ENCODE peak calls at places on chromosomes 13 and 19, in four cellular contexts. Y is A549, D is K562, U is HepG2. B is an unnamed sample.

GRCh38 chr13:109180905-109181425 is 551.6 kb downstream of the MYO16 start:
- DNase-seq in U (peak; percentile 6), D (no peak), Y (no peak), B (no peak)

GRCh38 chr19:57708641-57709354 is at the start of gene ZNF154:
- DNase-seq in U (no peak), D (no peak), Y (no peak), B (no peak)

GRCh38 chr13:98112456-98112855 is 30.4 kb upstream of the FARP1 start:
- DNase-seq in D (no peak), U (no peak), Y (no peak), B (no peak)

GRCh38 chr13:38954291-38954690 is 36.3 kb downstream of the STOML3 start:
- DNase-seq in D (no peak), Y (no peak), U (no peak), B (no peak)

GRCh38 chr19:49786432-49786831 is 19.6 kb downstream of the AP2A1 start:
- DNase-seq in Y (peak; percentile 70), D (no peak), U (no peak), B (no peak)

GRCh38 chr19:14089662-14090508 is 666 bp downstream of the SAMD1 start:
- DNase-seq in U (no peak), Y (no peak), D (peak; percentile 76), B (no peak)

GRCh38 chr13:41059466-41059865 is 1.8 kb upstream of the WBP4 start:
- DNase-seq in U (no peak), Y (no peak), D (no peak), B (no peak)

GRCh38 chr13:51717786-51718398 is 86.1 kb downstream of the DHRS12 start:
- DNase-seq in U (no peak), Y (no peak), D (no peak), B (no peak)

GRCh38 chr13:90680826-90681225 is 666.7 kb upstream of the MIR17HG start:
- DNase-seq in U (no peak), D (no peak), Y (no peak), B (no peak)

GRCh38 chr19:58568731-58569130 is 4.4 kb downstream of the MZF1 start:
- DNase-seq in U (no peak), D (no peak), Y (no peak), B (no peak)

GRCh38 chr13:37985281-37985680 is 115.7 kb upstream of the TRPC4 start:
- DNase-seq in D (no peak), U (no peak), Y (no peak), B (no peak)

GRCh38 chr19:3358392-3358918 is 7.9 kb upstream of the NFIC start:
- DNase-seq in D (no peak), Y (no peak), U (no peak), B (no peak)

GRCh38 chr19:21362291-21362690 is 3.5 kb downstream of the ZNF738 start:
- DNase-seq in U (no peak), D (no peak), Y (no peak), B (no peak)

GRCh38 chr19:49677232-49677881 is at the start of gene PRMT1:
- DNase-seq in D (peak; percentile 74), U (peak; percentile 35), Y (no peak), B (no peak)

GRCh38 chr13:21111546-21111945 is 50.2 kb upstream of the LATS2 start:
- DNase-seq in Y (no peak), U (no peak), D (no peak), B (no peak)

GRCh38 chr13:98324105-98324504 is 147.0 kb upstream of the RNF113B start:
- DNase-seq in U (no peak), Y (no peak), D (no peak), B (no peak)

GRCh38 chr13:48403151-48403631 is 9.7 kb downstream of the LPAR6 start:
- DNase-seq in U (no peak), D (no peak), Y (no peak), B (peak; percentile 40)

GRCh38 chr19:46299004-46299509 is 2.2 kb downstream of the HIF3A start:
- DNase-seq in D (peak; percentile 7), Y (peak; percentile 95), U (peak; percentile 54), B (no peak)

GRCh38 chr19:42193294-42193693 is 24.2 kb downstream of the DEDD2 start:
- DNase-seq in U (no peak), Y (no peak), D (no peak), B (no peak)

GRCh38 chr13:86986448-86986847 is 684.7 kb upstream of the SLITRK5 start:
- DNase-seq in D (peak; percentile 2), U (peak; percentile 52), Y (no peak), B (no peak)

GRCh38 chr19:2887391-2887914 is 13.3 kb upstream of the ZNF57 start:
- DNase-seq in D (peak; percentile 71), Y (peak; percentile 46), U (peak; percentile 76), B (no peak)

GRCh38 chr19:52785506-52785905 is 1.1 kb downstream of the ZNF600 start:
- DNase-seq in U (no peak), D (no peak), Y (no peak), B (no peak)

GRCh38 chr19:48397636-48398328 is 4.3 kb downstream of the GRIN2D start:
- DNase-seq in U (no peak), D (peak; percentile 54), Y (no peak), B (no peak)

GRCh38 chr19:28242317-28242927 is 970.5 kb downstream of the UQCRFS1 start:
- DNase-seq in U (no peak), Y (peak; percentile 23), D (peak; percentile 61), B (no peak)

GRCh38 chr13:27170521-27171243 is 929 bp downstream of the USP12 start:
- DNase-seq in D (peak; percentile 51), Y (peak; percentile 15), U (peak; percentile 33), B (no peak)

GRCh38 chr13:98419786-98420559 is 156.9 kb downstream of the STK24 start:
- DNase-seq in U (no peak), Y (no peak), D (no peak), B (no peak)

DNA sequence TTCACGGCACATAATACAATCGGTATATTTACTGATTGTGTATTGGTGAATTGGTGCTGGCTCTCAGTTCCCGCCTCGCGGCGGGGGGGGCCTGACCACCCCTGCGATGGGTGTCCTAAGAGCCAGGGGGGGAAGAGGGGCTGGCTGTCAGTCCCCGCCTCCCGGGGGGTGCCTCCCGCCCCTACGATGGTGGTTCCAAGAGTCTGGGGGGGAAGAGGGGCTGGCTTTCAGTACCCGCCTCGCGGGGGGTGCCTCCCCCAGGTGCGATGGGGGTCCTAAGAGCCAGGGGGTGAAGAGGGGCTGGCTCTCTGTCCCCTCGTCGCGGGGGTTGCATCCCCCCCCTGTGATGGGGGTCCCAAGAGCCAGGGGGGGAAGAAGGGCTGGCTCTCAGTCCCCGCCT is 2321.8 kb upstream of the PCDH20 start:
- DNase-seq in U (peak; percentile 13), D (no peak), Y (no peak), B (no peak)
- TF ChIP-seq RAD21 in U (no peak), D (no peak), Y (no peak), B (no peak)

GRCh38 chr13:105805866-105806265 is 729.6 kb downstream of the EFNB2 start:
- DNase-seq in D (no peak), U (no peak), Y (no peak), B (no peak)

GRCh38 chr13:105799155-105799554 is 736.3 kb downstream of the EFNB2 start:
- DNase-seq in Y (no peak), U (no peak), D (no peak), B (no peak)

GRCh38 chr13:105806335-105806920 is 729.0 kb downstream of the EFNB2 start:
- DNase-seq in U (no peak), Y (no peak), D (no peak), B (no peak)

GRCh38 chr13:105804561-105805190 is 730.8 kb downstream of the EFNB2 start:
- DNase-seq in D (no peak), U (no peak), Y (no peak), B (no peak)
- TF ChIP-seq MYC in D (no peak), U (no peak), Y (no peak), B (no peak)

GRCh38 chr13:106569233-106570095 is 1.5 kb upstream of the ARGLU1 start:
- DNase-seq in D (peak; percentile 8), U (no peak), Y (no peak), B (no peak)
- TF ChIP-seq USF2 in D (no peak), U (no peak), Y (no peak), B (no peak)

DNA sequence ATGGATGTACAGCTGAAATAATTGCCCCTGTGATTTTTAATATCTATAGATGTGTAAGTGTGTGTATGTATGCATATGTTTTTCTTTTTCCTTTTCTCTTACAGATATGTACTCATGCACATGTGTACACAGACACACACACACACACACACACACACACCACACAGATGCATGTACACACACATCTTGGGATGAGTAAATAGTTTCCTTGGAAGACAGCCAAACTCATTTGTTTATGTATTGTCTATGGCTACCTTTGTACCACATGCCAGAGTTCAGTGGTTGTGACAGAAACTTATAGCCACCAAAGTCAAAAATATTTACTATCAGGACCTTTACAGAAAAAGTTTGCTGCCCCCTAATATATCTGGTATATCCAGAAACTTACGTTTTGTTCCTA is 192.6 kb downstream of the MAB21L1 start:
- DNase-seq in Y (no peak), U (peak; percentile 80), D (no peak), B (no peak)
- TF ChIP-seq RAD21 in Y (no peak), U (no peak), D (no peak), B (no peak)

GRCh38 chr19:17676295-17676694 is 11.9 kb downstream of the UNC13A start:
- DNase-seq in D (no peak), U (no peak), Y (no peak), B (no peak)

GRCh38 chr19:17678836-17679235 is 9.3 kb downstream of the UNC13A start:
- DNase-seq in D (no peak), Y (no peak), U (no peak), B (no peak)

GRCh38 chr19:17679526-17680234 is 8.5 kb downstream of the UNC13A start:
- DNase-seq in Y (no peak), D (no peak), U (no peak), B (no peak)

GRCh38 chr19:17673937-17674799 is 14.0 kb downstream of the UNC13A start:
- DNase-seq in D (no peak), Y (no peak), U (no peak), B (no peak)

DNA sequence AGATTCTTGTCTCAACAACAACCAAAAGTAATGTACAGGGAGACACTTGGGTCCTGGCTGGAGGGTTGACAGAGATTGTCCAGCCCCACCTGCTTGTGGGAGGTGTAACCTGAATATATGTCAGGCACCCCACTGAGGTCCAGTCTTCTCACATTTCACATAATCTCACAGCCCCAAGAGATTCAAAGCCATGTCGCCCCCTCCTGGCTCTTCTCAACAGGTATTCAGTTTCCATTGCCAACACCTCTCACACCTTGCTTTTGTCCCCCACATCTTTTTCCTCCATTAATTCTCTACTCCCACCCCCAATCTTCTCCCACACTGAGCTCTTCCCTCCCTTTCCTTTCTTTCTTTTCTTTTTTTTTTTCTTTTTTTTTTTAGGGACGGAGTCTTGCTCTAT is 11.2 kb downstream of the UNC13A start:
- DNase-seq in Y (no peak), D (peak; percentile 71), U (peak; percentile 12), B (no peak)
- TF ChIP-seq MYC in Y (no peak), D (no peak), U (no peak), B (no peak)

DNA sequence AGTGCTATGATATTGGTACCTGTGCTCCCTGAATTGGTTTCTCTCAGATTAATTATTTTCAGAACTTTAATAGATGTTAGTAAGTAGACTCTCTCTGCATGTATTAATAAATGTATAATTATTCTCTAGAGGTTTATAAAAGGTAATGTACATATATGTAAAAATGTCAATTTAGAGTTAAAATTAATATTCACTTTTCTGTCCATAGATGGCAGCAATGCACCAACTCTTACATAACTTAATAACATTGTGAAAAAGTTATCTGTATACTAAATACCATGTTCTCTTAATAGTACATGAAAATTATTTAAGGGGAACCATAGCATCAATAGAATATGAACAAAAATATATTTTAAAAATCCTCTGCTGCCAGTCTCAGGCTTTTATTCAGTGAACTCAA is 515.0 kb upstream of the KLHL1 start:
- DNase-seq in U (no peak), Y (no peak), D (peak; percentile 3), B (no peak)
- TF ChIP-seq USF2 in U (no peak), Y (no peak), D (no peak), B (no peak)

B was measured in GM12878.